ENCODE peak calls at places on chromosomes 1 and 21, in nine cellular contexts. One of them, this sample, is unnamed.

GRCh38 chr1:24505816-24506215 is 3.2 kb downstream of the RCAN3 start:
- DNase-seq in stimulated activated CD8-positive, alpha-beta memory T cell treated with anti-CD3 and anti-CD28 coated beads, Interleukin-7, amount 100 ng/mL, for 24 hours: no peak
- DNase-seq in T-helper 1 cell: no peak
- DNase-seq in activated T-helper 9 cell treated with anti-CD3 and anti-CD28 coated beads, Interleukin-2, amount 50 U/mL, for 16 hours: no peak
- DNase-seq in Peyer's patch: no peak
- DNase-seq in cardiac fibroblast: no peak
- DNase-seq in anterior cingulate cortex: no peak
- DNase-seq in transverse colon: no peak
- DNase-seq in RWPE1: no peak
- DNase-seq in this sample: peak

GRCh38 chr1:4101434-4102150 is 201.5 kb upstream of the C1orf174 start:
- DNase-seq in T-helper 1 cell: no peak
- DNase-seq in activated T-helper 9 cell treated with anti-CD3 and anti-CD28 coated beads, Interleukin-2, amount 50 U/mL, for 16 hours: no peak
- DNase-seq in transverse colon: no peak
- DNase-seq in stimulated activated CD8-positive, alpha-beta memory T cell treated with anti-CD3 and anti-CD28 coated beads, Interleukin-7, amount 100 ng/mL, for 24 hours: no peak
- DNase-seq in Peyer's patch: no peak
- DNase-seq in cardiac fibroblast: no peak
- DNase-seq in RWPE1: no peak
- DNase-seq in anterior cingulate cortex: no peak
- DNase-seq in this sample: no peak

GRCh38 chr1:6100801-6101783 is 55.4 kb downstream of the KCNAB2 start:
- DNase-seq in activated T-helper 9 cell treated with anti-CD3 and anti-CD28 coated beads, Interleukin-2, amount 50 U/mL, for 16 hours: no peak
- DNase-seq in RWPE1: no peak
- DNase-seq in stimulated activated CD8-positive, alpha-beta memory T cell treated with anti-CD3 and anti-CD28 coated beads, Interleukin-7, amount 100 ng/mL, for 24 hours: no peak
- DNase-seq in T-helper 1 cell: no peak
- DNase-seq in Peyer's patch: peak
- DNase-seq in anterior cingulate cortex: no peak
- DNase-seq in cardiac fibroblast: no peak
- DNase-seq in transverse colon: no peak
- DNase-seq in this sample: no peak

GRCh38 chr21:31184462-31184861 is 146.2 kb upstream of the KRTAP19-8 start:
- DNase-seq in T-helper 1 cell: peak
- DNase-seq in Peyer's patch: no peak
- DNase-seq in activated T-helper 9 cell treated with anti-CD3 and anti-CD28 coated beads, Interleukin-2, amount 50 U/mL, for 16 hours: peak
- DNase-seq in anterior cingulate cortex: no peak
- DNase-seq in RWPE1: no peak
- DNase-seq in cardiac fibroblast: no peak
- DNase-seq in stimulated activated CD8-positive, alpha-beta memory T cell treated with anti-CD3 and anti-CD28 coated beads, Interleukin-7, amount 100 ng/mL, for 24 hours: peak
- DNase-seq in transverse colon: no peak
- DNase-seq in this sample: no peak

GRCh38 chr1:217965156-217965786 is 319.8 kb upstream of the RRP15 start:
- DNase-seq in Peyer's patch: no peak
- DNase-seq in activated T-helper 9 cell treated with anti-CD3 and anti-CD28 coated beads, Interleukin-2, amount 50 U/mL, for 16 hours: no peak
- DNase-seq in anterior cingulate cortex: no peak
- DNase-seq in T-helper 1 cell: no peak
- DNase-seq in RWPE1: no peak
- DNase-seq in transverse colon: no peak
- DNase-seq in stimulated activated CD8-positive, alpha-beta memory T cell treated with anti-CD3 and anti-CD28 coated beads, Interleukin-7, amount 100 ng/mL, for 24 hours: no peak
- DNase-seq in cardiac fibroblast: no peak
- DNase-seq in this sample: no peak

GRCh38 chr1:222459652-222460051 is 88.3 kb downstream of the HHIPL2 start:
- DNase-seq in cardiac fibroblast: no peak
- DNase-seq in activated T-helper 9 cell treated with anti-CD3 and anti-CD28 coated beads, Interleukin-2, amount 50 U/mL, for 16 hours: no peak
- DNase-seq in RWPE1: no peak
- DNase-seq in Peyer's patch: no peak
- DNase-seq in T-helper 1 cell: no peak
- DNase-seq in stimulated activated CD8-positive, alpha-beta memory T cell treated with anti-CD3 and anti-CD28 coated beads, Interleukin-7, amount 100 ng/mL, for 24 hours: no peak
- DNase-seq in anterior cingulate cortex: no peak
- DNase-seq in transverse colon: no peak
- DNase-seq in this sample: no peak

GRCh38 chr1:181023265-181024057 is 791 bp upstream of the STX6 start:
- DNase-seq in stimulated activated CD8-positive, alpha-beta memory T cell treated with anti-CD3 and anti-CD28 coated beads, Interleukin-7, amount 100 ng/mL, for 24 hours: no peak
- DNase-seq in cardiac fibroblast: no peak
- DNase-seq in activated T-helper 9 cell treated with anti-CD3 and anti-CD28 coated beads, Interleukin-2, amount 50 U/mL, for 16 hours: no peak
- DNase-seq in T-helper 1 cell: no peak
- DNase-seq in transverse colon: no peak
- DNase-seq in Peyer's patch: no peak
- DNase-seq in RWPE1: no peak
- DNase-seq in anterior cingulate cortex: no peak
- DNase-seq in this sample: no peak

GRCh38 chr1:243597383-243597782 is 252.7 kb downstream of the AKT3 start:
- DNase-seq in activated T-helper 9 cell treated with anti-CD3 and anti-CD28 coated beads, Interleukin-2, amount 50 U/mL, for 16 hours: no peak
- DNase-seq in anterior cingulate cortex: no peak
- DNase-seq in Peyer's patch: no peak
- DNase-seq in transverse colon: no peak
- DNase-seq in cardiac fibroblast: peak
- DNase-seq in RWPE1: no peak
- DNase-seq in stimulated activated CD8-positive, alpha-beta memory T cell treated with anti-CD3 and anti-CD28 coated beads, Interleukin-7, amount 100 ng/mL, for 24 hours: no peak
- DNase-seq in T-helper 1 cell: no peak
- DNase-seq in this sample: no peak

GRCh38 chr1:109252893-109253802 is 3.8 kb downstream of the CELSR2 start:
- DNase-seq in cardiac fibroblast: no peak
- DNase-seq in transverse colon: peak
- DNase-seq in RWPE1: no peak
- DNase-seq in Peyer's patch: no peak
- DNase-seq in stimulated activated CD8-positive, alpha-beta memory T cell treated with anti-CD3 and anti-CD28 coated beads, Interleukin-7, amount 100 ng/mL, for 24 hours: no peak
- DNase-seq in T-helper 1 cell: no peak
- DNase-seq in anterior cingulate cortex: peak
- DNase-seq in activated T-helper 9 cell treated with anti-CD3 and anti-CD28 coated beads, Interleukin-2, amount 50 U/mL, for 16 hours: no peak
- DNase-seq in this sample: peak

GRCh38 chr1:13809461-13810159 is 109.6 kb downstream of the PRDM2 start:
- DNase-seq in stimulated activated CD8-positive, alpha-beta memory T cell treated with anti-CD3 and anti-CD28 coated beads, Interleukin-7, amount 100 ng/mL, for 24 hours: no peak
- DNase-seq in activated T-helper 9 cell treated with anti-CD3 and anti-CD28 coated beads, Interleukin-2, amount 50 U/mL, for 16 hours: no peak
- DNase-seq in transverse colon: no peak
- DNase-seq in Peyer's patch: no peak
- DNase-seq in T-helper 1 cell: no peak
- DNase-seq in anterior cingulate cortex: no peak
- DNase-seq in cardiac fibroblast: no peak
- DNase-seq in RWPE1: no peak
- DNase-seq in this sample: peak

GRCh38 chr1:27267153-27267552 is 32.7 kb downstream of the WDTC1 start:
- DNase-seq in anterior cingulate cortex: no peak
- DNase-seq in transverse colon: peak
- DNase-seq in RWPE1: no peak
- DNase-seq in cardiac fibroblast: no peak
- DNase-seq in Peyer's patch: no peak
- DNase-seq in activated T-helper 9 cell treated with anti-CD3 and anti-CD28 coated beads, Interleukin-2, amount 50 U/mL, for 16 hours: no peak
- DNase-seq in T-helper 1 cell: no peak
- DNase-seq in stimulated activated CD8-positive, alpha-beta memory T cell treated with anti-CD3 and anti-CD28 coated beads, Interleukin-7, amount 100 ng/mL, for 24 hours: no peak
- DNase-seq in this sample: no peak

GRCh38 chr1:28745653-28746173 is 9.0 kb downstream of the YTHDF2 start:
- DNase-seq in stimulated activated CD8-positive, alpha-beta memory T cell treated with anti-CD3 and anti-CD28 coated beads, Interleukin-7, amount 100 ng/mL, for 24 hours: no peak
- DNase-seq in Peyer's patch: no peak
- DNase-seq in cardiac fibroblast: no peak
- DNase-seq in T-helper 1 cell: no peak
- DNase-seq in transverse colon: no peak
- DNase-seq in RWPE1: no peak
- DNase-seq in anterior cingulate cortex: no peak
- DNase-seq in activated T-helper 9 cell treated with anti-CD3 and anti-CD28 coated beads, Interleukin-2, amount 50 U/mL, for 16 hours: no peak
- DNase-seq in this sample: no peak

GRCh38 chr1:198162091-198162767 is 5.4 kb downstream of the NEK7 start:
- DNase-seq in T-helper 1 cell: no peak
- DNase-seq in stimulated activated CD8-positive, alpha-beta memory T cell treated with anti-CD3 and anti-CD28 coated beads, Interleukin-7, amount 100 ng/mL, for 24 hours: no peak
- DNase-seq in anterior cingulate cortex: no peak
- DNase-seq in activated T-helper 9 cell treated with anti-CD3 and anti-CD28 coated beads, Interleukin-2, amount 50 U/mL, for 16 hours: no peak
- DNase-seq in RWPE1: no peak
- DNase-seq in transverse colon: peak
- DNase-seq in Peyer's patch: peak
- DNase-seq in cardiac fibroblast: no peak
- DNase-seq in this sample: peak

GRCh38 chr1:171221665-171222591 is 26.4 kb upstream of the FMO1 start:
- DNase-seq in anterior cingulate cortex: no peak
- DNase-seq in RWPE1: no peak
- DNase-seq in transverse colon: no peak
- DNase-seq in cardiac fibroblast: peak
- DNase-seq in stimulated activated CD8-positive, alpha-beta memory T cell treated with anti-CD3 and anti-CD28 coated beads, Interleukin-7, amount 100 ng/mL, for 24 hours: no peak
- DNase-seq in T-helper 1 cell: no peak
- DNase-seq in Peyer's patch: no peak
- DNase-seq in activated T-helper 9 cell treated with anti-CD3 and anti-CD28 coated beads, Interleukin-2, amount 50 U/mL, for 16 hours: no peak
- DNase-seq in this sample: no peak